ENCODE peak calls at places on chromosomes 4 and X, in eight cellular contexts. N is cardiac fibroblast, S is DND-41, T is choroid plexus epithelial cell, V is AG04450, O is astrocyte of the spinal cord, M is astrocyte, U is kidney. H is an unnamed sample.

GRCh38 chr4:110198472-110199419 is at the start of gene ELOVL6:
- DNase-seq in T (peak; percentile 91), O (peak; percentile 78), S (peak; percentile 74), M (peak; percentile 68), N (peak; percentile 79), U (peak; percentile 87), V (peak; percentile 18), H (peak; percentile 81)

GRCh38 chr4:86130160-86130933 is 229.5 kb downstream of the MAPK10 start:
- DNase-seq in N (no peak), T (no peak), M (peak; percentile 70), S (no peak), V (no peak), O (no peak), U (no peak), H (no peak)

GRCh38 chr4:146243141-146243882 is 29.0 kb downstream of the REELD1 start:
- DNase-seq in S (peak; percentile 41), V (no peak), U (peak; percentile 78), O (no peak), T (no peak), N (peak; percentile 38), M (peak; percentile 17), H (peak; percentile 34)

GRCh38 chr4:149203256-149204001 is 612.2 kb downstream of the IQCM start:
- DNase-seq in U (no peak), M (peak; percentile 71), V (no peak), O (peak; percentile 4), N (peak; percentile 10), S (no peak), T (peak; percentile 36), H (peak; percentile 21)

GRCh38 chr4:15040916-15041463 is 38.7 kb downstream of the CPEB2 start:
- DNase-seq in O (no peak), U (no peak), T (peak; percentile 42), V (no peak), M (no peak), N (peak; percentile 43), S (no peak), H (peak; percentile 44)

GRCh38 chrX:40644821-40645358 is 2.5 kb downstream of the CXorf38 start:
- DNase-seq in T (peak; percentile 78), N (peak; percentile 67), S (peak; percentile 63), V (no peak), O (peak; percentile 62), U (peak; percentile 80), M (peak; percentile 60), H (peak; percentile 83)

GRCh38 chr4:53313510-53313909 is 52.4 kb downstream of the SCFD2 start:
- DNase-seq in S (no peak), V (no peak), M (peak; percentile 8), U (no peak), O (peak; percentile 36), T (peak; percentile 77), N (peak; percentile 44), H (peak; percentile 26)

GRCh38 chr4:76594152-76594551 is 159.1 kb downstream of the SHROOM3 start:
- DNase-seq in O (no peak), T (no peak), M (no peak), S (no peak), U (no peak), V (no peak), N (no peak), H (no peak)

GRCh38 chrX:13287816-13288215 is 32.0 kb downstream of the ATXN3L start:
- DNase-seq in S (no peak), V (peak; percentile 13), U (no peak), M (peak; percentile 81), T (peak; percentile 73), N (peak; percentile 55), O (peak; percentile 58), H (peak; percentile 51)

GRCh38 chr4:41143721-41144379 is 70.5 kb downstream of the APBB2 start:
- DNase-seq in T (peak; percentile 37), S (no peak), M (no peak), V (no peak), O (no peak), U (no peak), N (peak; percentile 64), H (peak; percentile 52)

GRCh38 chr4:89161841-89162240 is 50.5 kb downstream of the TIGD2 start:
- DNase-seq in U (no peak), M (no peak), S (no peak), O (no peak), V (no peak), T (no peak), N (peak; percentile 36), H (peak; percentile 73)

GRCh38 chr4:132770776-132771175 is 378.3 kb upstream of the PCDH10 start:
- DNase-seq in T (no peak), U (no peak), V (no peak), O (no peak), S (no peak), M (no peak), N (no peak), H (no peak)

GRCh38 chrX:40108084-40108958 is 10.6 kb upstream of the BCOR start:
- DNase-seq in N (peak; percentile 25), O (peak; percentile 62), S (no peak), U (peak; percentile 87), V (no peak), M (no peak), T (peak; percentile 30), H (peak; percentile 52)

GRCh38 chrX:63713510-63713909 is 71.5 kb downstream of the ARHGEF9 start:
- DNase-seq in N (peak; percentile 3), U (no peak), T (peak; percentile 24), O (peak; percentile 6), V (no peak), S (no peak), M (peak; percentile 42), H (peak; percentile 2)

GRCh38 chr4:186820371-186820990 is 96.8 kb upstream of the FAT1 start:
- DNase-seq in U (peak; percentile 69), S (no peak), N (peak; percentile 68), V (no peak), M (peak; percentile 63), O (peak; percentile 71), T (peak; percentile 74), H (peak; percentile 47)

GRCh38 chr4:156321203-156321602 is 367.5 kb upstream of the CTSO start:
- DNase-seq in T (peak; percentile 93), O (peak; percentile 88), M (peak; percentile 98), U (no peak), S (no peak), V (peak; percentile 64), N (peak; percentile 88), H (peak; percentile 92)

GRCh38 chr4:16827762-16828724 is 70.4 kb downstream of the LDB2 start:
- DNase-seq in O (no peak), S (no peak), T (no peak), V (no peak), M (peak; percentile 14), N (no peak), U (no peak), H (no peak)

DNA sequence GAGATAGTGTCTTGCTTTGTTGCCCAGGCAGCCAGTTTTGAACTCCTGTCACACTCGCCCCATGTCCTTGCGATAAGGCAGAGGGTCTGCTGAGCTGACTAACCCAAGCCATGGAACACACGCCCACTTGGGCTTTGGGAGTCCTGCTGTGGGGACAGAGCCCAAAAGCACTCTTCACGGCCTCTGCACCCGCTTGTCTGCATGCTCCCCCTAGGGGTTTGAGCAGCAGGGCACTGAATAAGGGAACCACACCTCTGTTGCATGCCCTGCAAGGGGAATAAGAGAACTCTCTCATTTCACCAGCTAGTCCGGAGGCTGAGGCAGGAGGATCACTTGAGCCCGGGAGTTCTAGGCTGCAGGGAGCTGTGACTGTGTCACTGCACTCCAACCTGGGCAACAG is 166.0 kb downstream of the STAG2 start:
- DNase-seq in N (no peak), O (no peak), S (no peak), T (no peak), V (no peak), U (no peak), M (no peak), H (no peak)
- TF ChIP-seq CTCF in N (no peak), O (no peak), S (peak; percentile 15), T (no peak), V (no peak), U (no peak), M (no peak), H (no peak)

DNA sequence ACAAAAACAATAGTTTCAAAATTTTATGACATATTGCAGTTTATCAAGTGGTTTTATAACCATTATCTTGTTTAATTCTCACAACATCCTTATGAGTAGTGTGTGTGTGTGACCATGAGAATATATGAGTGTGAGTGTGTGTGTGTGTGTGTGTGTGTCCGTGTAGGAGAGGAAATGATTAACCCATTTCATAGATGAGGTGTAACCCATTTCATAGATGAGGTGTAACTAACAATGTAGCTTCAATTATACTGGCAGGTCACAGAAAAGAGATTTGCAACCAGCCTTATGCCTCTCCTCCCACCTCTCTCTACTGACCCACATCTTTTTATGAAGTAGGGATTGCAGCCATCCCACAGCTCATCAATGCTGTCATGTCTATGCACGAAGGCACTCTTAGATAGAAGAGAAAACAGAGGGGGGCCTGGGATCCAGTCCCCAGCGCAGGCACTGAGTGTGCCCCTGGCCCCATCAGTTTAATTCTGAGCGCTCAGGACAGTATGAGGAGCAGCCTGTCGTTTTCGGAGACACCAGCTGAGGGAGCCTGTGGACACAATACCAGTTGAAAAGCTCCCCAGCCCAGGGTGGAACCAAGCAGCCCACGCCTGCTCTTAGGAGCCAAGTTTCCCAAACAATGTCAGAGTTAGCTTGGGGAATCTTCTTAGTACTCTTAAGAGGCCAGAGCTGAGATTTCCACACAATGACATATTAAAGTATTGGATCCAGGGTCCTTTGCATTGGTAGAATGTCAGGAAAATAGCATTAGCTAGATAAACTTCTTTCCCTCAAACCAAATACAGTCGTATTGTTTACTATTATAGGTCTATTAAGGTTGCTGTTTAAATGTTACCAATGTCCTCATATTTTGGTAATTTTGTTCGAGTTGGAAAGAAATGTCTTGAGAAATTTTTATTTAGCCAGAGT is 88.6 kb downstream of the PALLD start:
- DNase-seq in N (peak; percentile 92), T (peak; percentile 91), U (peak; percentile 88), S (peak; percentile 26), O (peak; percentile 87), V (peak; percentile 52), M (peak; percentile 64), H (peak; percentile 87)
- TF ChIP-seq CTCF in N (peak; percentile 82), T (peak; percentile 91), U (peak; percentile 61), S (peak; percentile 50), O (peak; percentile 81), V (peak; percentile 85), M (peak; percentile 67), H (peak; percentile 76)

DNA sequence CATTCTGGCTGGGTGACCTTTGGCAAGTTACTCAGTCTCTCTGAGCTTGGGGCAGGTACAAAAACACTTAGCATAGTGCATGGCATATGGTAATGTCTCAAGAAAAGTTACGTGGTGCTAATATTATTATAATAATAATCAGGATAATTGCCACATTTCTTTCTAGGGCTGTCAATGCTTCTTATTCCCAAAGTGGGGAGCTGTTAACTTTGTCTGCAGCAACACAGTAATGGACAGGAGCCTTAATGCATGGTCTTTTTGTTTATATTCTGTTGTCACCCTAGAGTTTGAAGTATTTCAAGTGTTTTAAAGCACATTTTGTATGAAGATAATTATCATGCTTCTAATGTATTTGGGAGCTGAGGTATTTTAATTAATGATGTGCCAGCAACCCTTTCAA is 121.8 kb downstream of the FHIP1A start:
- DNase-seq in V (no peak), U (no peak), M (no peak), N (peak; percentile 32), O (no peak), S (no peak), T (no peak), H (no peak)
- TF ChIP-seq CTCF in V (no peak), U (no peak), M (peak; percentile 17), N (peak; percentile 47), O (no peak), S (peak; percentile 6), T (no peak), H (no peak)

GRCh38 chrX:18415386-18415785 is 10.0 kb upstream of the CDKL5 start:
- DNase-seq in O (no peak), S (no peak), V (no peak), N (peak; percentile 22), U (no peak), T (peak; percentile 39), M (peak; percentile 12), H (peak; percentile 13)

GRCh38 chrX:18406531-18407266 is 18.7 kb upstream of the CDKL5 start:
- DNase-seq in T (no peak), M (peak; percentile 23), N (no peak), U (no peak), S (no peak), O (no peak), V (no peak), H (peak; percentile 25)

GRCh38 chrX:18410038-18410437 is 15.4 kb upstream of the CDKL5 start:
- DNase-seq in U (no peak), M (peak; percentile 19), T (peak; percentile 75), N (peak; percentile 66), V (no peak), O (peak; percentile 20), S (no peak), H (peak; percentile 47)
- TF ChIP-seq CTCF in U (peak; percentile 31), M (peak; percentile 27), T (peak; percentile 47), N (peak; percentile 20), V (peak; percentile 45), O (peak; percentile 32), S (peak; percentile 41), H (peak; percentile 20)

H was measured in fibroblast of mammary gland.